ENCODE peak calls at places on chromosomes 13 and 19, in eight cellular contexts. One of them, this sample, is unnamed.

GRCh38 chr19:51450730-51451307 is 7.4 kb downstream of the SIGLEC8 start:
- DNase-seq in thyroid gland: no peak
- DNase-seq in EL: no peak
- DNase-seq in T-helper 1 cell: no peak
- DNase-seq in activated T-helper 1 cell treated with anti-CD3 and anti-CD28 coated beads, Interleukin-12 subunit alpha, Interleukin-12 subunit beta, Interleukin-2, Interleukin-4 antibody, amounts not matched to agents 30 ng/mL and 10 ng/mL and 1 ng/mL, durations not matched to agents 14 hours and 24 hours and 36 hours: no peak
- DNase-seq in LoVo: no peak
- DNase-seq in NCI-H2081: no peak
- DNase-seq in HCT116: no peak
- DNase-seq in this sample: no peak

GRCh38 chr19:3283246-3283751 is 58.8 kb downstream of the CELF5 start:
- DNase-seq in thyroid gland: no peak
- DNase-seq in EL: no peak
- DNase-seq in T-helper 1 cell: no peak
- DNase-seq in activated T-helper 1 cell treated with anti-CD3 and anti-CD28 coated beads, Interleukin-12 subunit alpha, Interleukin-12 subunit beta, Interleukin-2, Interleukin-4 antibody, amounts not matched to agents 30 ng/mL and 10 ng/mL and 1 ng/mL, durations not matched to agents 14 hours and 24 hours and 36 hours: no peak
- DNase-seq in LoVo: no peak
- DNase-seq in NCI-H2081: no peak
- DNase-seq in HCT116: no peak
- DNase-seq in this sample: no peak

GRCh38 chr19:19276386-19276785 is 3.3 kb upstream of the TM6SF2 start:
- DNase-seq in thyroid gland: no peak
- DNase-seq in EL: peak
- DNase-seq in T-helper 1 cell: no peak
- DNase-seq in activated T-helper 1 cell treated with anti-CD3 and anti-CD28 coated beads, Interleukin-12 subunit alpha, Interleukin-12 subunit beta, Interleukin-2, Interleukin-4 antibody, amounts not matched to agents 30 ng/mL and 10 ng/mL and 1 ng/mL, durations not matched to agents 14 hours and 24 hours and 36 hours: no peak
- DNase-seq in LoVo: no peak
- DNase-seq in NCI-H2081: no peak
- DNase-seq in HCT116: no peak
- DNase-seq in this sample: no peak

GRCh38 chr13:102291587-102292218 is 110.1 kb downstream of the FGF14 start:
- DNase-seq in thyroid gland: no peak
- DNase-seq in EL: no peak
- DNase-seq in T-helper 1 cell: no peak
- DNase-seq in activated T-helper 1 cell treated with anti-CD3 and anti-CD28 coated beads, Interleukin-12 subunit alpha, Interleukin-12 subunit beta, Interleukin-2, Interleukin-4 antibody, amounts not matched to agents 30 ng/mL and 10 ng/mL and 1 ng/mL, durations not matched to agents 14 hours and 24 hours and 36 hours: no peak
- DNase-seq in LoVo: no peak
- DNase-seq in NCI-H2081: no peak
- DNase-seq in HCT116: no peak
- DNase-seq in this sample: peak

GRCh38 chr13:99542788-99543406 is 41.6 kb downstream of the TM9SF2 start:
- DNase-seq in thyroid gland: no peak
- DNase-seq in EL: no peak
- DNase-seq in T-helper 1 cell: peak
- DNase-seq in activated T-helper 1 cell treated with anti-CD3 and anti-CD28 coated beads, Interleukin-12 subunit alpha, Interleukin-12 subunit beta, Interleukin-2, Interleukin-4 antibody, amounts not matched to agents 30 ng/mL and 10 ng/mL and 1 ng/mL, durations not matched to agents 14 hours and 24 hours and 36 hours: peak
- DNase-seq in LoVo: no peak
- DNase-seq in NCI-H2081: no peak
- DNase-seq in HCT116: no peak
- DNase-seq in this sample: no peak

GRCh38 chr13:20411638-20412342 is 113.9 kb downstream of the CRYL1 start:
- DNase-seq in thyroid gland: no peak
- DNase-seq in EL: no peak
- DNase-seq in T-helper 1 cell: peak
- DNase-seq in activated T-helper 1 cell treated with anti-CD3 and anti-CD28 coated beads, Interleukin-12 subunit alpha, Interleukin-12 subunit beta, Interleukin-2, Interleukin-4 antibody, amounts not matched to agents 30 ng/mL and 10 ng/mL and 1 ng/mL, durations not matched to agents 14 hours and 24 hours and 36 hours: peak
- DNase-seq in LoVo: no peak
- DNase-seq in NCI-H2081: no peak
- DNase-seq in HCT116: no peak
- DNase-seq in this sample: no peak

GRCh38 chr13:110107568-110108347 is 199.2 kb downstream of the COL4A1 start:
- DNase-seq in thyroid gland: no peak
- DNase-seq in EL: no peak
- DNase-seq in T-helper 1 cell: no peak
- DNase-seq in activated T-helper 1 cell treated with anti-CD3 and anti-CD28 coated beads, Interleukin-12 subunit alpha, Interleukin-12 subunit beta, Interleukin-2, Interleukin-4 antibody, amounts not matched to agents 30 ng/mL and 10 ng/mL and 1 ng/mL, durations not matched to agents 14 hours and 24 hours and 36 hours: no peak
- DNase-seq in LoVo: no peak
- DNase-seq in NCI-H2081: no peak
- DNase-seq in HCT116: no peak
- DNase-seq in this sample: no peak

GRCh38 chr13:67008075-67008668 is 222.0 kb downstream of the PCDH9 start:
- DNase-seq in thyroid gland: no peak
- DNase-seq in EL: no peak
- DNase-seq in T-helper 1 cell: no peak
- DNase-seq in activated T-helper 1 cell treated with anti-CD3 and anti-CD28 coated beads, Interleukin-12 subunit alpha, Interleukin-12 subunit beta, Interleukin-2, Interleukin-4 antibody, amounts not matched to agents 30 ng/mL and 10 ng/mL and 1 ng/mL, durations not matched to agents 14 hours and 24 hours and 36 hours: no peak
- DNase-seq in LoVo: no peak
- DNase-seq in NCI-H2081: no peak
- DNase-seq in HCT116: no peak
- DNase-seq in this sample: no peak

GRCh38 chr13:39047560-39047959 is 9.3 kb downstream of the NHLRC3 start:
- DNase-seq in thyroid gland: peak
- DNase-seq in EL: no peak
- DNase-seq in T-helper 1 cell: no peak
- DNase-seq in activated T-helper 1 cell treated with anti-CD3 and anti-CD28 coated beads, Interleukin-12 subunit alpha, Interleukin-12 subunit beta, Interleukin-2, Interleukin-4 antibody, amounts not matched to agents 30 ng/mL and 10 ng/mL and 1 ng/mL, durations not matched to agents 14 hours and 24 hours and 36 hours: no peak
- DNase-seq in LoVo: no peak
- DNase-seq in NCI-H2081: no peak
- DNase-seq in HCT116: no peak
- DNase-seq in this sample: no peak

GRCh38 chr13:73335938-73336337 is 277.1 kb downstream of the KLF5 start:
- DNase-seq in thyroid gland: no peak
- DNase-seq in EL: no peak
- DNase-seq in T-helper 1 cell: no peak
- DNase-seq in activated T-helper 1 cell treated with anti-CD3 and anti-CD28 coated beads, Interleukin-12 subunit alpha, Interleukin-12 subunit beta, Interleukin-2, Interleukin-4 antibody, amounts not matched to agents 30 ng/mL and 10 ng/mL and 1 ng/mL, durations not matched to agents 14 hours and 24 hours and 36 hours: no peak
- DNase-seq in LoVo: no peak
- DNase-seq in NCI-H2081: no peak
- DNase-seq in HCT116: no peak
- DNase-seq in this sample: no peak

GRCh38 chr19:19445911-19446361 is 40.5 kb downstream of the GATAD2A start:
- DNase-seq in thyroid gland: no peak
- DNase-seq in EL: peak
- DNase-seq in T-helper 1 cell: peak
- DNase-seq in activated T-helper 1 cell treated with anti-CD3 and anti-CD28 coated beads, Interleukin-12 subunit alpha, Interleukin-12 subunit beta, Interleukin-2, Interleukin-4 antibody, amounts not matched to agents 30 ng/mL and 10 ng/mL and 1 ng/mL, durations not matched to agents 14 hours and 24 hours and 36 hours: no peak
- DNase-seq in LoVo: no peak
- DNase-seq in NCI-H2081: no peak
- DNase-seq in HCT116: no peak
- DNase-seq in this sample: no peak

GRCh38 chr13:44155422-44156293 is 218.0 kb upstream of the SERP2 start:
- DNase-seq in thyroid gland: peak
- DNase-seq in EL: no peak
- DNase-seq in T-helper 1 cell: no peak
- DNase-seq in activated T-helper 1 cell treated with anti-CD3 and anti-CD28 coated beads, Interleukin-12 subunit alpha, Interleukin-12 subunit beta, Interleukin-2, Interleukin-4 antibody, amounts not matched to agents 30 ng/mL and 10 ng/mL and 1 ng/mL, durations not matched to agents 14 hours and 24 hours and 36 hours: no peak
- DNase-seq in LoVo: no peak
- DNase-seq in NCI-H2081: no peak
- DNase-seq in HCT116: no peak
- DNase-seq in this sample: no peak

GRCh38 chr13:21868823-21869222 is 197.9 kb downstream of the FGF9 start:
- DNase-seq in thyroid gland: no peak
- DNase-seq in EL: no peak
- DNase-seq in T-helper 1 cell: no peak
- DNase-seq in activated T-helper 1 cell treated with anti-CD3 and anti-CD28 coated beads, Interleukin-12 subunit alpha, Interleukin-12 subunit beta, Interleukin-2, Interleukin-4 antibody, amounts not matched to agents 30 ng/mL and 10 ng/mL and 1 ng/mL, durations not matched to agents 14 hours and 24 hours and 36 hours: no peak
- DNase-seq in LoVo: no peak
- DNase-seq in NCI-H2081: no peak
- DNase-seq in HCT116: no peak
- DNase-seq in this sample: no peak

GRCh38 chr19:31583148-31583547 is 233.9 kb upstream of the TSHZ3 start:
- DNase-seq in thyroid gland: no peak
- DNase-seq in EL: no peak
- DNase-seq in T-helper 1 cell: no peak
- DNase-seq in activated T-helper 1 cell treated with anti-CD3 and anti-CD28 coated beads, Interleukin-12 subunit alpha, Interleukin-12 subunit beta, Interleukin-2, Interleukin-4 antibody, amounts not matched to agents 30 ng/mL and 10 ng/mL and 1 ng/mL, durations not matched to agents 14 hours and 24 hours and 36 hours: no peak
- DNase-seq in LoVo: no peak
- DNase-seq in NCI-H2081: no peak
- DNase-seq in HCT116: no peak
- DNase-seq in this sample: no peak

GRCh38 chr19:47582320-47582909 is 9.5 kb upstream of the ZNF541 start:
- DNase-seq in thyroid gland: no peak
- DNase-seq in EL: peak
- DNase-seq in T-helper 1 cell: no peak
- DNase-seq in activated T-helper 1 cell treated with anti-CD3 and anti-CD28 coated beads, Interleukin-12 subunit alpha, Interleukin-12 subunit beta, Interleukin-2, Interleukin-4 antibody, amounts not matched to agents 30 ng/mL and 10 ng/mL and 1 ng/mL, durations not matched to agents 14 hours and 24 hours and 36 hours: no peak
- DNase-seq in LoVo: no peak
- DNase-seq in NCI-H2081: no peak
- DNase-seq in HCT116: no peak
- DNase-seq in this sample: no peak

GRCh38 chr13:38180100-38180499 is 169.6 kb upstream of the UFM1 start:
- DNase-seq in thyroid gland: no peak
- DNase-seq in EL: peak
- DNase-seq in T-helper 1 cell: no peak
- DNase-seq in activated T-helper 1 cell treated with anti-CD3 and anti-CD28 coated beads, Interleukin-12 subunit alpha, Interleukin-12 subunit beta, Interleukin-2, Interleukin-4 antibody, amounts not matched to agents 30 ng/mL and 10 ng/mL and 1 ng/mL, durations not matched to agents 14 hours and 24 hours and 36 hours: no peak
- DNase-seq in LoVo: no peak
- DNase-seq in NCI-H2081: no peak
- DNase-seq in HCT116: no peak
- DNase-seq in this sample: no peak

GRCh38 chr19:14337510-14337909 is 43.7 kb upstream of the ADGRE5 start:
- DNase-seq in thyroid gland: no peak
- DNase-seq in EL: no peak
- DNase-seq in T-helper 1 cell: peak
- DNase-seq in activated T-helper 1 cell treated with anti-CD3 and anti-CD28 coated beads, Interleukin-12 subunit alpha, Interleukin-12 subunit beta, Interleukin-2, Interleukin-4 antibody, amounts not matched to agents 30 ng/mL and 10 ng/mL and 1 ng/mL, durations not matched to agents 14 hours and 24 hours and 36 hours: no peak
- DNase-seq in LoVo: peak
- DNase-seq in NCI-H2081: peak
- DNase-seq in HCT116: peak
- DNase-seq in this sample: peak